ENCODE peak calls at places on chromosomes 2 and 18, in five cellular contexts. Y, J, D, N and T are unnamed samples.

GRCh38 chr2:121246704-121247255 is 38.2 kb downstream of the TFCP2L1 start:
- DNase-seq in Y (no peak), N (no peak), D (no peak), J (no peak), T (no peak)

GRCh38 chr2:23940976-23941605 is 828 bp downstream of the UBXN2A start:
- DNase-seq in D (no peak), J (no peak), Y (peak), N (peak), T (peak)

GRCh38 chr2:32128636-32129035 is 37.0 kb upstream of the SLC30A6 start:
- DNase-seq in Y (no peak), J (no peak), N (no peak), D (no peak), T (no peak)

GRCh38 chr2:180015951-180016709 is 9.0 kb upstream of the CWC22 start:
- DNase-seq in Y (peak), J (no peak), D (no peak), N (no peak), T (no peak)

GRCh38 chr18:7417742-7418141 is 149.4 kb upstream of the PTPRM start:
- DNase-seq in N (no peak), J (no peak), D (no peak), Y (peak), T (peak)

GRCh38 chr18:8151176-8151575 is 458.1 kb upstream of the RAB12 start:
- DNase-seq in J (no peak), N (no peak), Y (no peak), D (no peak), T (no peak)

GRCh38 chr18:30527226-30527625 is 515.3 kb downstream of the DSC3 start:
- DNase-seq in J (no peak), Y (no peak), D (no peak), N (no peak), T (no peak)

GRCh38 chr2:8571792-8572499 is 109.9 kb upstream of the ID2 start:
- DNase-seq in J (no peak), Y (no peak), D (no peak), N (peak), T (no peak)

GRCh38 chr2:240172071-240172895 is 31.8 kb upstream of the OTOS start:
- DNase-seq in J (no peak), D (no peak), N (no peak), Y (no peak), T (no peak)

GRCh38 chr2:223621901-223622300 is 19.7 kb upstream of the SCG2 start:
- DNase-seq in J (no peak), D (no peak), Y (no peak), N (no peak), T (no peak)

GRCh38 chr2:76039505-76039904 is 328.8 kb upstream of the GCFC2 start:
- DNase-seq in Y (no peak), N (no peak), J (no peak), D (no peak), T (no peak)

GRCh38 chr2:68737717-68738116 is 3.1 kb downstream of the ARHGAP25 start:
- DNase-seq in N (peak), Y (no peak), J (no peak), D (no peak), T (no peak)

GRCh38 chr2:188788621-188789020 is 185.6 kb upstream of the COL3A1 start:
- DNase-seq in Y (peak), J (no peak), N (no peak), D (peak), T (no peak)

GRCh38 chr2:38765149-38765548 is 12.9 kb upstream of the GEMIN6 start:
- DNase-seq in Y (peak), J (no peak), N (no peak), D (no peak), T (no peak)

GRCh38 chr2:237616373-237617304 is 10.7 kb upstream of the LRRFIP1 start:
- DNase-seq in N (no peak), J (no peak), D (no peak), Y (peak), T (peak)

GRCh38 chr2:230938516-230939065 is 13.5 kb upstream of the GPR55 start:
- DNase-seq in D (no peak), Y (no peak), N (no peak), J (no peak), T (no peak)

GRCh38 chr2:33670392-33670937 is 71.4 kb upstream of the FAM98A start:
- DNase-seq in J (no peak), Y (peak), N (no peak), D (no peak), T (peak)

GRCh38 chr2:214481204-214481603 is 70.3 kb downstream of the VWC2L start:
- DNase-seq in N (no peak), D (no peak), J (no peak), Y (peak), T (no peak)

GRCh38 chr18:59054892-59055291 is 84.8 kb upstream of the SEC11C start:
- DNase-seq in J (no peak), N (no peak), Y (no peak), D (no peak), T (no peak)

GRCh38 chr2:187224989-187225388 is 223.1 kb downstream of the CALCRL start:
- DNase-seq in D (no peak), N (no peak), Y (no peak), J (no peak), T (no peak)